ENCODE peak calls at places on chromosome 7, in four cellular contexts. H, O, U and T are unnamed samples.

GRCh38 chr7:44259547-44260457 is 59.0 kb downstream of the YKT6 start:
- DNase-seq in O (no peak), H (no peak), U (no peak), T (no peak)

GRCh38 chr7:117479480-117480224 is at the start of gene CFTR:
- DNase-seq in O (no peak), U (no peak), H (no peak), T (no peak)

GRCh38 chr7:70426249-70426880 is 705.6 kb upstream of the GALNT17 start:
- DNase-seq in U (no peak), H (no peak), O (no peak), T (peak)

GRCh38 chr7:134553976-134554375 is 5.1 kb downstream of the AKR1B15 start:
- DNase-seq in U (no peak), H (no peak), O (no peak), T (no peak)

GRCh38 chr7:83456413-83456812 is 192.5 kb downstream of the SEMA3E start:
- DNase-seq in O (no peak), U (no peak), H (no peak), T (no peak)

GRCh38 chr7:6227294-6227846 is 45.1 kb downstream of the CYTH3 start:
- DNase-seq in U (no peak), O (no peak), H (no peak), T (no peak)

GRCh38 chr7:52917982-52918578 is 117.4 kb upstream of the POM121L12 start:
- DNase-seq in O (no peak), U (no peak), H (no peak), T (no peak)

GRCh38 chr7:12609556-12609955 is 39.0 kb downstream of the SCIN start:
- DNase-seq in U (no peak), O (no peak), H (no peak), T (no peak)

GRCh38 chr7:8040768-8041369 is 72.3 kb downstream of the GLCCI1 start:
- DNase-seq in O (no peak), U (no peak), H (no peak), T (no peak)